ENCODE peak calls at places on chromosome 15, in nine cellular contexts. One of them, this sample, is unnamed.

GRCh38 chr15:67998599-67999122 is 55.5 kb upstream of the PIAS1 start:
- DNase-seq in fibroblast of lung: peak; percentile 57
- DNase-seq in GM12878: no peak
- DNase-seq in MM.1S: no peak
- DNase-seq in neural progenitor cell: no peak
- DNase-seq in OCI-LY7: no peak
- DNase-seq in HCT116: no peak
- DNase-seq in PC-3: peak; percentile 85
- DNase-seq in IMR-90: peak; percentile 62
- DNase-seq in this sample: no peak

GRCh38 chr15:28082891-28083688 is 16.0 kb downstream of the OCA2 start:
- DNase-seq in fibroblast of lung: no peak
- DNase-seq in GM12878: no peak
- DNase-seq in MM.1S: no peak
- DNase-seq in neural progenitor cell: no peak
- DNase-seq in OCI-LY7: no peak
- DNase-seq in HCT116: no peak
- DNase-seq in PC-3: no peak
- DNase-seq in IMR-90: no peak
- DNase-seq in this sample: no peak

GRCh38 chr15:50876260-50876988 is 32.1 kb upstream of the AP4E1 start:
- DNase-seq in fibroblast of lung: no peak
- DNase-seq in GM12878: no peak
- DNase-seq in MM.1S: no peak
- DNase-seq in neural progenitor cell: no peak
- DNase-seq in OCI-LY7: no peak
- DNase-seq in HCT116: no peak
- DNase-seq in PC-3: no peak
- DNase-seq in IMR-90: no peak
- DNase-seq in this sample: no peak

GRCh38 chr15:60397772-60398445 is at the start of gene ANXA2:
- DNase-seq in fibroblast of lung: peak; percentile 89
- DNase-seq in GM12878: no peak
- DNase-seq in MM.1S: peak; percentile 85
- DNase-seq in neural progenitor cell: peak; percentile 67
- DNase-seq in OCI-LY7: peak; percentile 57
- DNase-seq in HCT116: peak; percentile 70
- DNase-seq in PC-3: peak; percentile 91
- DNase-seq in IMR-90: peak; percentile 84
- DNase-seq in this sample: peak; percentile 69

GRCh38 chr15:99053380-99054024 is 45.9 kb upstream of the PGPEP1L start:
- DNase-seq in fibroblast of lung: no peak
- DNase-seq in GM12878: no peak
- DNase-seq in MM.1S: no peak
- DNase-seq in neural progenitor cell: no peak
- DNase-seq in OCI-LY7: no peak
- DNase-seq in HCT116: no peak
- DNase-seq in PC-3: no peak
- DNase-seq in IMR-90: no peak
- DNase-seq in this sample: no peak

GRCh38 chr15:69750253-69750652 is 297.6 kb downstream of the RPLP1 start:
- DNase-seq in fibroblast of lung: no peak
- DNase-seq in GM12878: peak; percentile 40
- DNase-seq in MM.1S: no peak
- DNase-seq in neural progenitor cell: no peak
- DNase-seq in OCI-LY7: no peak
- DNase-seq in HCT116: no peak
- DNase-seq in PC-3: no peak
- DNase-seq in IMR-90: no peak
- DNase-seq in this sample: no peak

GRCh38 chr15:78077860-78078187 is 313 bp upstream of the TBC1D2B start:
- DNase-seq in fibroblast of lung: no peak
- DNase-seq in GM12878: no peak
- DNase-seq in MM.1S: no peak
- DNase-seq in neural progenitor cell: no peak
- DNase-seq in OCI-LY7: no peak
- DNase-seq in HCT116: no peak
- DNase-seq in PC-3: peak; percentile 38
- DNase-seq in IMR-90: no peak
- DNase-seq in this sample: no peak

GRCh38 chr15:34795267-34796081 is at the start of gene ACTC1:
- DNase-seq in fibroblast of lung: peak; percentile 67
- DNase-seq in GM12878: no peak
- DNase-seq in MM.1S: no peak
- DNase-seq in neural progenitor cell: peak; percentile 74
- DNase-seq in OCI-LY7: no peak
- DNase-seq in HCT116: no peak
- DNase-seq in PC-3: peak; percentile 53
- DNase-seq in IMR-90: peak; percentile 52
- DNase-seq in this sample: no peak

GRCh38 chr15:60914360-60914759 is 314.7 kb downstream of the RORA start:
- DNase-seq in fibroblast of lung: no peak
- DNase-seq in GM12878: no peak
- DNase-seq in MM.1S: no peak
- DNase-seq in neural progenitor cell: no peak
- DNase-seq in OCI-LY7: no peak
- DNase-seq in HCT116: no peak
- DNase-seq in PC-3: no peak
- DNase-seq in IMR-90: no peak
- DNase-seq in this sample: no peak

GRCh38 chr15:51642696-51643095 is 20.1 kb upstream of the DMXL2 start:
- DNase-seq in fibroblast of lung: no peak
- DNase-seq in GM12878: no peak
- DNase-seq in MM.1S: no peak
- DNase-seq in neural progenitor cell: no peak
- DNase-seq in OCI-LY7: no peak
- DNase-seq in HCT116: no peak
- DNase-seq in PC-3: no peak
- DNase-seq in IMR-90: no peak
- DNase-seq in this sample: no peak

GRCh38 chr15:89874926-89875564 is 18.7 kb downstream of the AP3S2 start:
- DNase-seq in fibroblast of lung: peak; percentile 57
- DNase-seq in GM12878: no peak
- DNase-seq in MM.1S: peak; percentile 88
- DNase-seq in neural progenitor cell: peak; percentile 87
- DNase-seq in OCI-LY7: peak; percentile 87
- DNase-seq in HCT116: peak; percentile 43
- DNase-seq in PC-3: peak; percentile 82
- DNase-seq in IMR-90: peak; percentile 66
- DNase-seq in this sample: peak; percentile 86

GRCh38 chr15:70569718-70570231 is 193.6 kb downstream of the UACA start:
- DNase-seq in fibroblast of lung: peak; percentile 66
- DNase-seq in GM12878: no peak
- DNase-seq in MM.1S: no peak
- DNase-seq in neural progenitor cell: no peak
- DNase-seq in OCI-LY7: no peak
- DNase-seq in HCT116: peak; percentile 44
- DNase-seq in PC-3: peak; percentile 47
- DNase-seq in IMR-90: peak; percentile 69
- DNase-seq in this sample: no peak

GRCh38 chr15:84633311-84634227 is 20.5 kb downstream of the WDR73 start:
- DNase-seq in fibroblast of lung: peak; percentile 83
- DNase-seq in GM12878: no peak
- DNase-seq in MM.1S: peak; percentile 76
- DNase-seq in neural progenitor cell: peak; percentile 79
- DNase-seq in OCI-LY7: peak; percentile 79
- DNase-seq in HCT116: no peak
- DNase-seq in PC-3: peak; percentile 76
- DNase-seq in IMR-90: peak; percentile 67
- DNase-seq in this sample: peak; percentile 43

GRCh38 chr15:57335326-57336118 is 40.8 kb upstream of the CGNL1 start:
- DNase-seq in fibroblast of lung: no peak
- DNase-seq in GM12878: no peak
- DNase-seq in MM.1S: no peak
- DNase-seq in neural progenitor cell: no peak
- DNase-seq in OCI-LY7: no peak
- DNase-seq in HCT116: no peak
- DNase-seq in PC-3: peak; percentile 22
- DNase-seq in IMR-90: no peak
- DNase-seq in this sample: no peak

GRCh38 chr15:57332326-57332725 is 44.0 kb upstream of the CGNL1 start:
- DNase-seq in fibroblast of lung: no peak
- DNase-seq in GM12878: no peak
- DNase-seq in MM.1S: no peak
- DNase-seq in neural progenitor cell: no peak
- DNase-seq in OCI-LY7: no peak
- DNase-seq in HCT116: no peak
- DNase-seq in PC-3: no peak
- DNase-seq in IMR-90: no peak
- DNase-seq in this sample: peak; percentile 80

GRCh38 chr15:57330619-57331018 is 45.7 kb upstream of the CGNL1 start:
- DNase-seq in fibroblast of lung: peak; percentile 84
- DNase-seq in GM12878: no peak
- DNase-seq in MM.1S: no peak
- DNase-seq in neural progenitor cell: no peak
- DNase-seq in OCI-LY7: no peak
- DNase-seq in HCT116: no peak
- DNase-seq in PC-3: no peak
- DNase-seq in IMR-90: peak; percentile 58
- DNase-seq in this sample: no peak

GRCh38 chr15:57334257-57334656 is 42.0 kb upstream of the CGNL1 start:
- DNase-seq in fibroblast of lung: peak; percentile 55
- DNase-seq in GM12878: no peak
- DNase-seq in MM.1S: no peak
- DNase-seq in neural progenitor cell: no peak
- DNase-seq in OCI-LY7: no peak
- DNase-seq in HCT116: no peak
- DNase-seq in PC-3: peak; percentile 62
- DNase-seq in IMR-90: peak; percentile 31
- DNase-seq in this sample: no peak

DNA sequence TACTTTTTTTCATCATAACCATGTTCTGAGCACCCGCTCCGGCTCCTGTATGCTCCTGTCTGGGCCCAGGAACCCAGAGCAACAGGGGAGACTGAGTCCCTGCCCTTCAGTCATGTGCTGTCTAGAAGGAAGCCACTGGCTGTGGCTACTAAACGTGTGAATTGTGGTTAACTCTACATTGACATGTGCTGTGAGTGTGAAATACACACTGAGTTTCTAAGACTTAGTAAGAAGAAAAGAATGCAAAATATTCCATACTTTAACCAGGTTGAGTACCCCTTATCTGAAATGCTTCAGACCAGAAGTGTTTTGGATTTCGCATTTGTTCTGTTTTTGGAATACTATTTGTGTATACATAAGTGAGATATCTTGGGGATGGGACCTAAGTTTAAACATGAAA is 42.8 kb upstream of the CGNL1 start:
- DNase-seq in fibroblast of lung: peak; percentile 81
- DNase-seq in GM12878: no peak
- DNase-seq in MM.1S: no peak
- DNase-seq in neural progenitor cell: no peak
- DNase-seq in OCI-LY7: no peak
- DNase-seq in HCT116: no peak
- DNase-seq in PC-3: peak; percentile 27
- DNase-seq in IMR-90: peak; percentile 30
- DNase-seq in this sample: no peak
- H2AFZ ChIP-seq in fibroblast of lung: no peak overlapping the region
- H2AFZ ChIP-seq in GM12878: no peak overlapping the region
- H2AFZ ChIP-seq in MM.1S: no peak overlapping the region
- H2AFZ ChIP-seq in neural progenitor cell: no peak overlapping the region
- H2AFZ ChIP-seq in OCI-LY7: no peak overlapping the region
- H2AFZ ChIP-seq in HCT116: peak overlapping the region; percentile 3
- H2AFZ ChIP-seq in PC-3: no peak overlapping the region
- H2AFZ ChIP-seq in IMR-90: no peak overlapping the region
- H2AFZ ChIP-seq in this sample: no peak overlapping the region

DNA sequence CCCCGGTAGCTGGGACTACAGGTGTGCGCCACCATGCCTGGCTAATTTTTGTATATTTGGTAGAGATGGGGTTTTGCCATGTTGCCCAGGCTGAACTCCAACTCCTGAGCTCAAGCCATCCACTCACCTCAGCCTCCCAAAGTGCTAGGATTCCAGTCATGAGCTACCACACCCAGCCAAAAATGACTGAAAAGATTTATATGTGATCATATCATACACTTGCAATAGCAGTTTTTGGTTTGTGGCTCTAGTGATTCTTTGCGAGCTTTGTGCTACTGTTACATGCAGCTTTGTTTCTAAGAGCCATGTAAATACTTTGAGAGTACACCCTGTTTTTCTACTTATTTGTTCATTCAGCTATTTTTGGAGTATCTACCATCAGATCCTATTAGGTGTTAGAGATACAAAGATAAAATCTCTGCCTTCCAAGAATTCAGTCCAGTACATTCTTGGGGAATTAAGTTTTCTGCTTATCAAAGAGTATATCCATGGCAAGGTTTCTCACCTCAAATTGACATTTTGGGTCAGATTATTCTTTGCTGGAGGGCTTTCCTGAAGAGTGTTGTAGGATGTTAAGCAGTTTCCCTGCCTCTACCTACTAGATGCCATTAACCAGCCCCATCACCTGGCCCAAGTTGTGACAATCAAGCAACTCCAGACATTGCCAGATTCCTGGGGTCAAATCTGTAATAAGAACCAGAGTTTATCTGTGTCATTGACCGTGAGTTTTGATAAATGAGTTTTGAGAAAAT is 15.0 kb downstream of the SNAP23 start:
- DNase-seq in fibroblast of lung: peak; percentile 37
- DNase-seq in GM12878: no peak
- DNase-seq in MM.1S: no peak
- DNase-seq in neural progenitor cell: no peak
- DNase-seq in OCI-LY7: no peak
- DNase-seq in HCT116: no peak
- DNase-seq in PC-3: no peak
- DNase-seq in IMR-90: no peak
- DNase-seq in this sample: no peak
- H2AFZ ChIP-seq in fibroblast of lung: no peak overlapping the region
- H2AFZ ChIP-seq in GM12878: no peak overlapping the region
- H2AFZ ChIP-seq in MM.1S: no peak overlapping the region
- H2AFZ ChIP-seq in neural progenitor cell: no peak overlapping the region
- H2AFZ ChIP-seq in OCI-LY7: no peak overlapping the region
- H2AFZ ChIP-seq in HCT116: no peak overlapping the region
- H2AFZ ChIP-seq in PC-3: no peak overlapping the region
- H2AFZ ChIP-seq in IMR-90: no peak overlapping the region
- H2AFZ ChIP-seq in this sample: no peak overlapping the region

GRCh38 chr15:101267320-101268104 is 9.8 kb downstream of the SELENOS start:
- DNase-seq in fibroblast of lung: peak; percentile 94
- DNase-seq in GM12878: no peak
- DNase-seq in MM.1S: no peak
- DNase-seq in neural progenitor cell: no peak
- DNase-seq in OCI-LY7: no peak
- DNase-seq in HCT116: no peak
- DNase-seq in PC-3: peak; percentile 13
- DNase-seq in IMR-90: peak; percentile 91
- DNase-seq in this sample: no peak
- H2AFZ ChIP-seq in fibroblast of lung: no peak overlapping the region
- H2AFZ ChIP-seq in GM12878: no peak overlapping the region
- H2AFZ ChIP-seq in MM.1S: no peak overlapping the region
- H2AFZ ChIP-seq in neural progenitor cell: no peak overlapping the region
- H2AFZ ChIP-seq in OCI-LY7: no peak overlapping the region
- H2AFZ ChIP-seq in HCT116: no peak overlapping the region
- H2AFZ ChIP-seq in PC-3: no peak overlapping the region
- H2AFZ ChIP-seq in IMR-90: peak overlapping the region; percentile 16
- H2AFZ ChIP-seq in this sample: no peak overlapping the region

DNA sequence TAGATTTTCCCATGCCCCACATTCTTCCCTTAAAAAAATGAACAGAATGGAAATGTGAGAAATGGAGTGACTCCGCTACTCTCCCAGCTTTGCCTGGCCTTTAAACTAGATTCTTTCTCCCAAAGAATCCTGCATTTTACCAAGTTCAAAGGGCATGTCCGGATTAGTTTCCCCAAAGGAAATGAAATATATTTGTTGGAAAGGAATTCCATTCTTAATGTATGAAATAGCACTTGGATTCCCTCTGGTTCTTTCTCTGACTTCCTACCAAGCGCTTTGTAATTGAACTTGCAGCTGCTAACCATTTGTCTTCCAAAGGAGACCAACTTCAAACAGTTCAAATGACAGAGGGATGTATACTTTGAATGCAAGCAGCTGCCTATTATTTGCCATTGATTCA is 18.9 kb downstream of the MAP2K1 start:
- DNase-seq in fibroblast of lung: peak; percentile 73
- DNase-seq in GM12878: no peak
- DNase-seq in MM.1S: no peak
- DNase-seq in neural progenitor cell: no peak
- DNase-seq in OCI-LY7: no peak
- DNase-seq in HCT116: no peak
- DNase-seq in PC-3: no peak
- DNase-seq in IMR-90: peak; percentile 59
- DNase-seq in this sample: no peak
- H2AFZ ChIP-seq in fibroblast of lung: no peak overlapping the region
- H2AFZ ChIP-seq in GM12878: no peak overlapping the region
- H2AFZ ChIP-seq in MM.1S: no peak overlapping the region
- H2AFZ ChIP-seq in neural progenitor cell: no peak overlapping the region
- H2AFZ ChIP-seq in OCI-LY7: no peak overlapping the region
- H2AFZ ChIP-seq in HCT116: no peak overlapping the region
- H2AFZ ChIP-seq in PC-3: no peak overlapping the region
- H2AFZ ChIP-seq in IMR-90: no peak overlapping the region
- H2AFZ ChIP-seq in this sample: no peak overlapping the region

This sample was measured in DND-41.